ENCODE peak calls at places on chromosomes 3 and 15, in seven cellular contexts. I, D, S, C, T, Y and Z are unnamed samples.

GRCh38 chr3:126212629-126213375 is 32.4 kb upstream of the ALDH1L1 start:
- DNase-seq in C (peak; percentile 58), I (no peak), T (peak; percentile 75), D (peak; percentile 58), Y (peak; percentile 12), S (no peak), Z (peak; percentile 47)

GRCh38 chr15:78194568-78194925 is 39.8 kb downstream of the ACSBG1 start:
- DNase-seq in I (no peak), S (no peak), Y (no peak), C (no peak), D (peak; percentile 20), T (no peak), Z (no peak)

GRCh38 chr3:84980456-84980855 is 21.7 kb downstream of the CADM2 start:
- DNase-seq in T (no peak), Y (no peak), C (no peak), D (no peak), S (no peak), I (no peak), Z (no peak)

GRCh38 chr3:55440406-55440708 is 46.7 kb downstream of the WNT5A start:
- DNase-seq in D (no peak), Y (no peak), T (peak; percentile 39), I (no peak), C (no peak), S (no peak), Z (no peak)

GRCh38 chr3:100263583-100263982 is 2.8 kb downstream of the TBC1D23 start:
- DNase-seq in S (no peak), D (no peak), Y (no peak), C (no peak), T (peak; percentile 76), I (no peak), Z (peak; percentile 37)

GRCh38 chr3:30578479-30578878 is 27.9 kb upstream of the TGFBR2 start:
- DNase-seq in Y (peak; percentile 94), S (peak; percentile 92), C (no peak), T (peak; percentile 93), D (no peak), I (no peak), Z (peak; percentile 69)

GRCh38 chr3:196159952-196160804 is 51.0 kb downstream of the ZDHHC19 start:
- DNase-seq in C (no peak), S (peak; percentile 72), D (no peak), Y (peak; percentile 93), T (peak; percentile 80), I (no peak), Z (peak; percentile 48)

GRCh38 chr3:110528305-110529121 is 543.1 kb upstream of the NECTIN3 start:
- DNase-seq in C (no peak), T (no peak), I (no peak), S (no peak), D (no peak), Y (peak; percentile 8), Z (peak; percentile 23)

GRCh38 chr3:170718848-170719247 is 133.0 kb upstream of the SLC7A14 start:
- DNase-seq in T (no peak), C (no peak), Y (no peak), D (no peak), I (no peak), S (no peak), Z (no peak)

GRCh38 chr3:51943451-51944391 is 1.6 kb downstream of the PARP3 start:
- DNase-seq in D (no peak), T (no peak), Y (no peak), S (no peak), I (no peak), C (no peak), Z (no peak)

GRCh38 chr3:183845608-183846288 is 20.4 kb upstream of the MAP6D1 start:
- DNase-seq in D (no peak), T (peak; percentile 24), S (no peak), Y (peak; percentile 31), C (no peak), I (no peak), Z (no peak)

GRCh38 chr15:63198315-63198714 is 8.9 kb downstream of the RAB8B start:
- DNase-seq in T (peak; percentile 25), C (no peak), I (no peak), D (no peak), S (no peak), Y (peak; percentile 54), Z (peak; percentile 25)

GRCh38 chr3:84836961-84837360 is 121.8 kb upstream of the CADM2 start:
- DNase-seq in T (no peak), Y (no peak), C (no peak), I (no peak), D (no peak), S (no peak), Z (no peak)

GRCh38 chr15:99992611-99993231 is 259.5 kb upstream of the LYSMD4 start:
- DNase-seq in S (no peak), C (no peak), D (no peak), T (no peak), I (no peak), Y (no peak), Z (no peak)

GRCh38 chr3:146421814-146422748 is 47.3 kb downstream of the PLSCR2 start:
- DNase-seq in T (peak; percentile 76), C (no peak), S (peak; percentile 78), D (no peak), I (no peak), Y (peak; percentile 82), Z (peak; percentile 63)

GRCh38 chr3:17894434-17895060 is 152.1 kb upstream of the TBC1D5 start:
- DNase-seq in Y (peak; percentile 45), D (no peak), C (no peak), S (peak; percentile 4), I (peak; percentile 63), T (peak; percentile 64), Z (peak; percentile 44)

GRCh38 chr15:98444067-98444600 is 204.2 kb upstream of the IGF1R start:
- DNase-seq in S (no peak), I (no peak), T (no peak), C (no peak), Y (no peak), D (no peak), Z (no peak)

GRCh38 chr3:10496121-10496863 is 9.1 kb downstream of the ATP2B2 start:
- DNase-seq in T (no peak), S (no peak), Y (no peak), C (no peak), I (no peak), D (no peak), Z (no peak)

GRCh38 chr15:40310001-40310959 is 2.5 kb upstream of the PLCB2 start:
- DNase-seq in D (peak; percentile 53), I (peak; percentile 80), S (no peak), T (peak; percentile 53), C (no peak), Y (peak; percentile 33), Z (peak; percentile 57)

GRCh38 chr15:82952156-82953081 is at the start of gene HOMER2:
- DNase-seq in D (peak; percentile 43), I (peak; percentile 61), S (no peak), Y (no peak), T (peak; percentile 69), C (peak; percentile 73), Z (peak; percentile 59)